ENCODE peak calls at places on chromosome 19, in eight cellular contexts. O, E, C, R, N, Z, H and W are unnamed samples.
A peak's percentile ranks its signal among the peaks of the same experiment; 100 is the strongest.

GRCh38 chr19:50300051-50300450 is 29.1 kb downstream of the KCNC3 start:
- DNase-seq in O (no peak), Z (no peak), E (no peak), H (no peak), C (no peak), R (no peak), N (peak; percentile 4), W (no peak)

GRCh38 chr19:53879145-53880037 is 2.6 kb upstream of the PRKCG start:
- DNase-seq in H (peak; percentile 91), E (peak; percentile 96), N (peak; percentile 83), Z (peak; percentile 86), R (peak; percentile 90), C (peak; percentile 96), O (peak; percentile 92), W (peak; percentile 88)

GRCh38 chr19:6551091-6551490 is 20.3 kb downstream of the TNFSF9 start:
- DNase-seq in R (no peak), O (no peak), C (no peak), N (no peak), H (no peak), Z (no peak), E (no peak), W (no peak)

GRCh38 chr19:48368942-48369341 is 4.8 kb downstream of the SYNGR4 start:
- DNase-seq in Z (no peak), E (peak; percentile 17), C (no peak), O (no peak), N (no peak), R (no peak), H (no peak), W (no peak)

GRCh38 chr19:49328741-49329140 is 3.8 kb upstream of the SLC6A16 start:
- DNase-seq in H (no peak), C (no peak), N (no peak), Z (no peak), R (peak; percentile 66), O (no peak), E (no peak), W (no peak)

GRCh38 chr19:10111405-10111811 is at the start of gene P2RY11:
- DNase-seq in E (no peak), H (no peak), R (no peak), N (no peak), C (peak; percentile 86), Z (no peak), O (no peak), W (no peak)

GRCh38 chr19:38093587-38093986 is 130.4 kb downstream of the DPF1 start:
- DNase-seq in Z (no peak), H (no peak), N (no peak), C (no peak), O (no peak), E (peak; percentile 77), R (peak; percentile 90), W (no peak)

GRCh38 chr19:38210458-38210987 is 13.5 kb downstream of the DPF1 start:
- DNase-seq in C (no peak), Z (no peak), O (no peak), N (peak; percentile 28), R (peak; percentile 18), H (no peak), E (peak; percentile 83), W (no peak)

GRCh38 chr19:45935267-45935666 is 20.7 kb upstream of the NANOS2 start:
- DNase-seq in N (no peak), Z (no peak), E (no peak), H (no peak), R (no peak), C (peak; percentile 48), O (no peak), W (no peak)

GRCh38 chr19:13765395-13766094 is 1.2 kb downstream of the MRI1 start:
- DNase-seq in R (no peak), E (no peak), H (no peak), C (no peak), O (no peak), Z (peak; percentile 47), N (no peak), W (no peak)

GRCh38 chr19:55447421-55448174 is 4.5 kb upstream of the SHISA7 start:
- DNase-seq in E (peak; percentile 60), O (peak; percentile 90), Z (no peak), R (no peak), N (peak; percentile 15), C (no peak), H (no peak), W (no peak)

GRCh38 chr19:41697198-41697855 is 9.3 kb upstream of the CEACAM7 start:
- DNase-seq in H (no peak), E (no peak), Z (no peak), O (no peak), R (no peak), C (peak; percentile 17), N (no peak), W (no peak)

GRCh38 chr19:39405930-39406655 is 554 bp upstream of the ZFP36 start:
- DNase-seq in O (no peak), Z (no peak), R (no peak), H (no peak), C (peak; percentile 96), E (no peak), N (no peak), W (no peak)

GRCh38 chr19:463483-464130 is 2.8 kb upstream of the SHC2 start:
- DNase-seq in C (no peak), H (no peak), R (no peak), Z (no peak), N (no peak), O (no peak), E (no peak), W (no peak)

GRCh38 chr19:57410748-57411671 is at the start of gene ZNF17:
- DNase-seq in R (peak; percentile 95), H (peak; percentile 95), Z (peak; percentile 91), C (peak; percentile 97), E (peak; percentile 96), O (peak; percentile 96), N (peak; percentile 94), W (peak; percentile 82)
- TF ChIP-seq POLR2A in R (no peak), H (no peak), Z (peak; percentile 54), C (no peak), E (no peak), O (peak; percentile 50), N (no peak), W (peak; percentile 20)

GRCh38 chr19:43906774-43907173 is 28.3 kb downstream of the ZNF45 start:
- DNase-seq in H (no peak), E (no peak), C (no peak), O (no peak), Z (no peak), R (no peak), N (no peak), W (no peak)

GRCh38 chr19:43905897-43906296 is 29.2 kb downstream of the ZNF45 start:
- DNase-seq in O (no peak), H (no peak), E (no peak), C (no peak), N (no peak), R (no peak), Z (no peak), W (no peak)

GRCh38 chr19:43901395-43902390 is 33.4 kb downstream of the ZNF45 start:
- DNase-seq in N (peak; percentile 88), O (peak; percentile 83), H (peak; percentile 88), E (peak; percentile 91), R (peak; percentile 76), Z (peak; percentile 80), C (peak; percentile 88), W (peak; percentile 62)

GRCh38 chr19:43902399-43902798 is 32.7 kb downstream of the ZNF45 start:
- DNase-seq in R (no peak), C (no peak), O (no peak), Z (no peak), E (no peak), H (no peak), N (no peak), W (no peak)
- H3K4me3 ChIP-seq in R (no peak overlapping the region), C (no peak overlapping the region), O (peak overlapping the region; percentile 48), Z (peak overlapping the region; percentile 67), E (peak overlapping the region; percentile 65), H (no peak overlapping the region), N (no peak overlapping the region), W (no peak overlapping the region)

DNA sequence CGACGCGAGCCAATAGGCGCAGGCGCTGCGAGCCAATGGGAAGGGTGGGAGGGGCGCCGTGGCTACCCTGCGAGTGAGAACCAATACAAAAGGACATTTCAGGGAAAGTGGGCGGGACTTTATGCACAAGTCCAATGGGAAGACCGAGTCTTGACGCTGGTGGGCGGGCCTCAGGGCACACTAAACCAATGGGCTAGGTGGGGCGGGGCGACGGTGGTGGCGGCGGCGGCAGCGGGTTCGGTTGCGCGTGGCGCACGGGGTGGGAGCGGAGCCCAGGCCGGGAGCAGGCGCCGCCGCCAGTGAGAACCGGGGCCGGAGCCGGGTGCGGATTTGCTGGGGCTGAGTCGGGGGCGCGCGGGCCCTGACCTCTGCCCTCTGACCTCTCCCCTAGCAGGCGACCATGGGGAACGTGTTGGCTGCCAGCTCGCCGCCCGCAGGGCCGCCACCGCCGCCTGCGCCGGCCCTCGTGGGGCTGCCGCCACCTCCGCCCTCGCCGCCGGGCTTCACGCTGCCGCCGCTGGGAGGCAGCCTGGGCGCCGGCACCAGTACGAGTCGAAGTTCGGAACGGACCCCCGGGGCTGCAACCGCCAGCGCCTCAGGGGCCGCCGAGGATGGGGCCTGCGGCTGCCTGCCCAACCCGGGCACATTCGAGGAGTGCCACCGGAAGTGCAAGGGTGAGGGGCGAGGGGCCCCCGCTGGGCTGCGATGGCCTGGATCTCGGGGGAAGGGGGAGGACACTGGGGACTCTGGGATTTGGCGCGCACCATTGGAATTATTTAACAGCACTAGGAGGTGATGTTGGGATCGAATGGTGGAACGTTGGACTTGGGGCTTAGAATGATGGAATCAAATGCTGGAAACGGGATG is at the start of gene TOMM40:
- DNase-seq in N (peak; percentile 100), Z (peak; percentile 99), E (peak; percentile 100), C (peak; percentile 98), O (peak; percentile 100), H (no peak), R (no peak), W (peak; percentile 100)
- TF ChIP-seq POLR2A in N (peak; percentile 56), Z (peak; percentile 55), E (no peak), C (no peak), O (peak; percentile 65), H (peak; percentile 47), R (no peak), W (peak; percentile 25)

DNA sequence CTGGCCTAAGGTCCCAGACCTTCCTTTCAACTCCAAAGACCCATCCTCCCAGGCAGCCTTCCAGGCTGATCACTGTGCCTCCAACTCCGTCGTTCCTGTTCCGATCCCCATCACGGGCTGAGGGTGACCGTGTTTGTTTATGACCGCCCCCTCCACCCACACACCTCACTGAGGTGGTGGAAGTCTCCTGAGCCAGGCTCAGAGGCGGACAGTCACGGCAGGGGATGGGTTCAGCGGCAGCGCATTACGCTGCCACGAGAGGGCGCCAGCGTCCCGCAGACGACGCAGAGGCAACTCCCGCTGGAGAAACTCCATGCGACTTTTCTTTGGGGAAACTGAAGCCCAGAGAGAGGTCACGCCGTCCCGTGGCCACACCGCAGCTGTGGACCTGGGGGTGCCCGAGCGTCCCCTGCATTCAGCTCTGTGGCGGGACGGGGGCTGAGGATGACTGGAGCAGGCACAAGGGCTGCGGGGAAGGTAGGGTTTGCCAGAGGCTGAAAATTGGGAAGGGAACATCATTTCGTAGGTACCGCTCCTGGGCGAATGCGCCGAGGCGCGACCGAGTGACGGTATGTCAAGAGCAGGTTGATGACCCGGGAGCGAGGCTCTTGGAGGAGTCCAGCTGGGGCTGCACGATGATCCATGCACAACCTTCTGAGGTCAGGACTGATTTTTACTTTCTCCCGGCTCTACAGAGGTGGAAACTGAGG is 920 bp upstream of the ARRDC2 start:
- DNase-seq in E (peak; percentile 82), H (peak; percentile 80), N (peak; percentile 62), O (peak; percentile 71), C (peak; percentile 95), Z (peak; percentile 46), R (peak; percentile 78), W (peak; percentile 76)
- H3K4me3 ChIP-seq in E (peak overlapping the region; percentile 74), H (peak overlapping the region; percentile 18), N (peak overlapping the region; percentile 41), O (no peak overlapping the region), C (peak overlapping the region; percentile 35), Z (peak overlapping the region; percentile 40), R (peak overlapping the region; percentile 58), W (peak overlapping the region; percentile 52)

GRCh38 chr19:2288743-2289713 is 7.1 kb upstream of the PEAK3 start:
- DNase-seq in O (no peak), N (no peak), R (no peak), E (no peak), C (no peak), Z (no peak), H (no peak), W (no peak)
- TF ChIP-seq POLR2A in O (no peak), N (no peak), R (no peak), E (no peak), C (no peak), Z (no peak), H (no peak), W (no peak)